ENCODE peak calls at places on chromosomes 16 and 17, in four cellular contexts. D is suprapubic skin, O is ovary, H is A549. Q is an unnamed sample.

GRCh38 chr16:87956169-87956770 is 5.0 kb downstream of the BANP start:
- DNase-seq in D (no peak), O (no peak), H (no peak), Q (no peak)

GRCh38 chr17:10172241-10172741 is 26.1 kb downstream of the GAS7 start:
- DNase-seq in D (no peak), O (no peak), H (no peak), Q (no peak)

GRCh38 chr17:48520631-48521045 is 10.2 kb downstream of the HOXB1 start:
- DNase-seq in D (no peak), O (no peak), H (peak; percentile 84), Q (no peak)

GRCh38 chr16:81641403-81642106 is 137.5 kb upstream of the PLCG2 start:
- DNase-seq in D (no peak), O (no peak), H (no peak), Q (no peak)

GRCh38 chr17:37787055-37787720 is 42.3 kb upstream of the HNF1B start:
- DNase-seq in D (no peak), O (no peak), H (peak; percentile 86), Q (no peak)

GRCh38 chr17:29585080-29585751 is 4.2 kb downstream of the GIT1 start:
- DNase-seq in D (peak; percentile 71), O (no peak), H (no peak), Q (no peak)

GRCh38 chr16:30490210-30490609 is 17.7 kb downstream of the ITGAL start:
- DNase-seq in D (no peak), O (no peak), H (no peak), Q (no peak)

GRCh38 chr17:7056386-7056785 is 12.5 kb upstream of the SLC16A11 start:
- DNase-seq in D (no peak), O (no peak), H (no peak), Q (no peak)

GRCh38 chr17:44269795-44270320 is 1.9 kb upstream of the SLC4A1 start:
- DNase-seq in D (no peak), O (no peak), H (no peak), Q (no peak)

GRCh38 chr17:51035436-51035835 is 85.2 kb downstream of the SPAG9 start:
- DNase-seq in D (no peak), O (no peak), H (no peak), Q (no peak)

GRCh38 chr16:53172517-53172916 is 117.7 kb downstream of the CHD9 start:
- DNase-seq in D (no peak), O (no peak), H (no peak), Q (no peak)

GRCh38 chr16:80894091-80894490 is 89.7 kb upstream of the CDYL2 start:
- DNase-seq in D (no peak), O (no peak), H (no peak), Q (peak; percentile 5)

GRCh38 chr17:32283745-32284207 is 18.1 kb downstream of the RHBDL3 start:
- DNase-seq in D (no peak), O (no peak), H (no peak), Q (no peak)

GRCh38 chr16:46586011-46586577 is 35.1 kb downstream of the SHCBP1 start:
- DNase-seq in D (no peak), O (no peak), H (no peak), Q (no peak)

GRCh38 chr17:17514993-17515920 is 19.1 kb upstream of the RASD1 start:
- DNase-seq in D (no peak), O (no peak), H (no peak), Q (no peak)

GRCh38 chr17:30793282-30793977 is 31.1 kb downstream of the CRLF3 start:
- DNase-seq in D (no peak), O (no peak), H (no peak), Q (no peak)

GRCh38 chr17:3401786-3402185 is 3.6 kb upstream of the OR1E1 start:
- DNase-seq in D (no peak), O (no peak), H (no peak), Q (no peak)

GRCh38 chr17:67673006-67673405 is 44.7 kb upstream of the NOL11 start:
- DNase-seq in D (no peak), O (no peak), H (no peak), Q (no peak)

GRCh38 chr17:80604007-80604728 is 59.5 kb downstream of the RPTOR start:
- DNase-seq in D (no peak), O (no peak), H (no peak), Q (no peak)

GRCh38 chr17:81311954-81312353 is 16.8 kb upstream of the SLC38A10 start:
- DNase-seq in D (no peak), O (no peak), H (no peak), Q (no peak)

GRCh38 chr16:50602531-50603205 is 54.5 kb downstream of the NKD1 start:
- DNase-seq in D (no peak), O (no peak), H (no peak), Q (no peak)

GRCh38 chr16:11634307-11634706 is 33.9 kb upstream of the SNN start:
- DNase-seq in D (no peak), O (no peak), H (no peak), Q (no peak)

GRCh38 chr16:88511060-88511459 is 58.0 kb downstream of the ZFPM1 start:
- DNase-seq in D (no peak), O (no peak), H (no peak), Q (no peak)

GRCh38 chr17:19376799-19377198 is 1.5 kb upstream of the MAPK7 start:
- DNase-seq in D (peak; percentile 34), O (no peak), H (no peak), Q (no peak)

GRCh38 chr17:80598813-80599545 is 54.3 kb downstream of the RPTOR start:
- DNase-seq in D (no peak), O (no peak), H (no peak), Q (no peak)

GRCh38 chr16:87687998-87688529 is 77.7 kb downstream of the KLHDC4 start:
- DNase-seq in D (no peak), O (no peak), H (no peak), Q (no peak)

GRCh38 chr16:67025151-67025550 is 3.8 kb upstream of the CBFB start:
- DNase-seq in D (no peak), O (peak; percentile 3), H (no peak), Q (no peak)

GRCh38 chr17:13273744-13274295 is 256.0 kb upstream of the ELAC2 start:
- DNase-seq in D (no peak), O (no peak), H (no peak), Q (no peak)

GRCh38 chr17:79720705-79721295 is 9.9 kb upstream of the ENPP7 start:
- DNase-seq in D (no peak), O (no peak), H (no peak), Q (no peak)

GRCh38 chr17:11996722-11997146 is 541 bp downstream of the ZNF18 start:
- DNase-seq in D (peak; percentile 80), O (no peak), H (peak; percentile 58), Q (peak; percentile 92)

GRCh38 chr16:86424968-86425367 is 85.4 kb upstream of the FOXF1 start:
- DNase-seq in D (no peak), O (no peak), H (no peak), Q (no peak)

GRCh38 chr17:7392696-7393612 is 1.4 kb downstream of the PLSCR3 start:
- DNase-seq in D (no peak), O (peak; percentile 44), H (no peak), Q (no peak)

GRCh38 chr16:57785924-57786323 is 16.4 kb downstream of the KIFC3 start:
- DNase-seq in D (no peak), O (no peak), H (no peak), Q (no peak)

GRCh38 chr16:66434619-66435430 is 7.7 kb downstream of the BEAN1 start:
- DNase-seq in D (no peak), O (no peak), H (no peak), Q (no peak)

GRCh38 chr17:79011451-79012147 is 2.0 kb upstream of the CANT1 start:
- DNase-seq in D (peak; percentile 8), O (no peak), H (no peak), Q (no peak)

GRCh38 chr17:32625971-32626370 is 139.2 kb downstream of the CDK5R1 start:
- DNase-seq in D (no peak), O (no peak), H (no peak), Q (no peak)

GRCh38 chr17:68498479-68499326 is 13.5 kb upstream of the PRKAR1A start:
- DNase-seq in D (no peak), O (peak; percentile 66), H (no peak), Q (no peak)

GRCh38 chr17:61351745-61352407 is 47.8 kb upstream of the TBX2 start:
- DNase-seq in D (no peak), O (no peak), H (no peak), Q (no peak)
- H3K4me1 ChIP-seq in D (no peaks in the 10 kb centered on the region), O (no peaks in the 10 kb centered on the region), H (peaks cover 12% of the 10 kb centered on the region), Q (no peaks in the 10 kb centered on the region)

GRCh38 chr17:5203178-5203907 is 11.7 kb upstream of the ZNF594 start:
- DNase-seq in D (no peak), O (no peak), H (no peak), Q (no peak)
- TF ChIP-seq EP300 in D (no peak), O (no peak), H (no peak), Q (no peak)

GRCh38 chr17:82328994-82329507 is 4.5 kb downstream of the SECTM1 start:
- DNase-seq in D (no peak), O (no peak), H (no peak), Q (no peak)

GRCh38 chr17:82328141-82328993 is 5.2 kb downstream of the SECTM1 start:
- DNase-seq in D (no peak), O (no peak), H (peak; percentile 34), Q (no peak)

GRCh38 chr17:82331345-82331939 is 2.1 kb downstream of the SECTM1 start:
- DNase-seq in D (no peak), O (no peak), H (no peak), Q (no peak)

GRCh38 chr17:82330322-82331239 is 3.0 kb downstream of the SECTM1 start:
- DNase-seq in D (no peak), O (peak; percentile 72), H (peak; percentile 45), Q (no peak)

GRCh38 chr17:82329683-82330321 is 3.8 kb downstream of the SECTM1 start:
- DNase-seq in D (no peak), O (no peak), H (no peak), Q (no peak)
- H3K4me1 ChIP-seq in D (peaks cover 59% of the 10 kb centered on the region), O (peaks cover 22% of the 10 kb centered on the region), H (peaks cover 46% of the 10 kb centered on the region), Q (peaks cover 44% of the 10 kb centered on the region)

GRCh38 chr17:57178839-57179238 is 77.5 kb upstream of the MSI2 start:
- DNase-seq in D (no peak), O (no peak), H (no peak), Q (no peak)
- TF ChIP-seq EP300 in D (no peak), O (no peak), H (no peak), Q (no peak)

GRCh38 chr16:9123401-9123800 is 32.0 kb downstream of the HAPSTR1 start:
- DNase-seq in D (no peak), O (no peak), H (no peak), Q (no peak)
- H3K4me1 ChIP-seq in D (peaks cover 44% of the 10 kb centered on the region), O (no peaks in the 10 kb centered on the region), H (peaks cover 70% of the 10 kb centered on the region), Q (peaks cover 59% of the 10 kb centered on the region)

DNA sequence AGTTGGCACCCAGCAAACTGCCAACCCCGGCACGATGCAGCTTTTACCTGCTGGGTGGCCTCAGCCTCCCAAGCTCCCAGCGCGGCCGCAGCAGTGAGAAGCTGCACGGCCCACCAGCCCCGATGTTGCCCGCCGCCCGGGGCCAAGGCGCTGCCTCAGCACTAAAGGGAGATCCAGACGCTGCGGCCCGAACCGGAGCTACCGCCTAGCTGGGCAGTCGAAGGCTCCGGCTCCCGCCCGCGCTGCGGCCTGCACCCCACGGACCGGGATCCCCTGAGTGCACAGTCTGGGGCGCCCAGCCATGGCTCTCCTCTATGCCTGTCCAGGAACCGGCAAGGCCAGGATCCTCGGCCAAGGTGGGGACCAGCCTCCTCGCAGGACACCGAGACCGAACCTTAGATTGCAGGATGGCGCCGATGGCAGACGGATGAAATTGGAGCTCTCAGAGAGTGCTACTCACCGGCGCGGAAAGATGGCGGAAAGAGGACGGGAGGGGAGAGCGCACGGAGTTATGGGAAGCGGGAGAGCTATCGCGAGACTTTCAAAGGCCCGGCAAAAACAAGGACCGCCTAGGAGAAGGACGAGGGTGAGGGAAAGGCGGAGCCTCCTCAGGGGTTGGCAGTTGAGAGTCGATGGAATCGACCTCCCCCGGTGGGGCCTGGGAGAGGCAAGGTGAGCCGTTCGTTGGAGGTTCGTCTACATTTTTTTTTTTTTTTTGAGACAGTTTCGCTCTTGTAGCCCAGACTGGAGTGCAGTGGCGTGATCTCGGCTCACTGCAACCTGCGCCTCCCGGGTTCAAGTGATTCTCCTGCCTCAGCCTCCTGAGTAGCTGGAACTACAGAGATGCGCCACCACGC is at the start of gene RPS15A:
- DNase-seq in D (peak; percentile 96), O (peak; percentile 91), H (peak; percentile 98), Q (peak; percentile 98)
- TF ChIP-seq EP300 in D (no peak), O (no peak), H (no peak), Q (no peak)